ENCODE peak calls at places on chromosomes 6 and 20, in five cellular contexts. One of them, this sample, is unnamed.

GRCh38 chr20:50844430-50845100 is 49.7 kb downstream of the BCAS4 start:
- DNase-seq in ovary: no peak
- DNase-seq in trophoblast cell: no peak
- DNase-seq in astrocyte: peak; percentile 94
- DNase-seq in GM23338: no peak
- DNase-seq in this sample: no peak

GRCh38 chr6:28353981-28354676 is 4.4 kb downstream of the ZKSCAN3 start:
- DNase-seq in trophoblast cell: peak; percentile 69
- DNase-seq in astrocyte: peak; percentile 83
- DNase-seq in ovary: peak; percentile 73
- DNase-seq in GM23338: no peak
- DNase-seq in this sample: no peak

GRCh38 chr20:41499961-41500725 is 118.0 kb downstream of the CHD6 start:
- DNase-seq in trophoblast cell: peak; percentile 50
- DNase-seq in astrocyte: peak; percentile 19
- DNase-seq in GM23338: no peak
- DNase-seq in ovary: no peak
- DNase-seq in this sample: no peak

GRCh38 chr6:13767121-13767794 is 47.1 kb downstream of the MCUR1 start:
- DNase-seq in GM23338: peak; percentile 59
- DNase-seq in trophoblast cell: peak; percentile 13
- DNase-seq in ovary: peak; percentile 67
- DNase-seq in astrocyte: peak; percentile 32
- DNase-seq in this sample: no peak

GRCh38 chr20:4165984-4166725 is 150.8 kb upstream of the RNF24 start:
- DNase-seq in GM23338: no peak
- DNase-seq in astrocyte: no peak
- DNase-seq in trophoblast cell: no peak
- DNase-seq in ovary: no peak
- DNase-seq in this sample: no peak

GRCh38 chr20:9407805-9408421 is 106.5 kb upstream of the LAMP5 start:
- DNase-seq in trophoblast cell: peak; percentile 86
- DNase-seq in astrocyte: peak; percentile 50
- DNase-seq in GM23338: peak; percentile 79
- DNase-seq in ovary: peak; percentile 26
- DNase-seq in this sample: peak; percentile 64

GRCh38 chr6:41655706-41656668 is 17.7 kb downstream of the MDFI start:
- DNase-seq in ovary: no peak
- DNase-seq in astrocyte: peak; percentile 57
- DNase-seq in trophoblast cell: peak; percentile 54
- DNase-seq in GM23338: peak; percentile 34
- DNase-seq in this sample: no peak

GRCh38 chr6:128208851-128209580 is 308.2 kb upstream of the THEMIS start:
- DNase-seq in astrocyte: peak; percentile 69
- DNase-seq in GM23338: no peak
- DNase-seq in trophoblast cell: no peak
- DNase-seq in ovary: no peak
- DNase-seq in this sample: no peak

GRCh38 chr6:122401104-122401503 is 1.7 kb downstream of the HSF2 start:
- DNase-seq in GM23338: no peak
- DNase-seq in trophoblast cell: no peak
- DNase-seq in ovary: no peak
- DNase-seq in astrocyte: no peak
- DNase-seq in this sample: no peak

GRCh38 chr6:108903796-108904195 is 55.6 kb downstream of the ARMC2 start:
- DNase-seq in ovary: no peak
- DNase-seq in astrocyte: no peak
- DNase-seq in GM23338: no peak
- DNase-seq in trophoblast cell: no peak
- DNase-seq in this sample: no peak

GRCh38 chr6:108902389-108902792 is 54.2 kb downstream of the ARMC2 start:
- DNase-seq in GM23338: no peak
- DNase-seq in astrocyte: peak; percentile 35
- DNase-seq in trophoblast cell: no peak
- DNase-seq in ovary: no peak
- DNase-seq in this sample: no peak

DNA sequence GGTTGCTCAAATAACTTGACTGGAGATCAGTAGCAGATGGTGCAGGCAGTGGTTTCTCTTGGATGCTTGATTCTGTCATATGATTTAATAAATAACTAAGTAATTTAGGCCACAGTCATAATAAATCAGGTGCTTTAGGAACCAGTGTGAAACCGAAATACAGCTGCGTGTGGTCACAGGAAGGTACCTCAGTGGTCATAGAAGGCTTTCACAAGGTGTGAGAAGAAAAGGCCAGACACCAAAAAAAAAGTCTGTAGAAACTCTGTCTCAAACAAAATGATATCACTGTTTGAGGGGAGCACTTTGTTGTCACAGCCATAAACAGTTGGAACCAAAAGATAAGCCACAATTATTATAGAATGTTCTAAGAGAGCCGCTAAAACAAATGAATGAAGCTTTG is 56.5 kb downstream of the ARMC2 start:
- DNase-seq in astrocyte: no peak
- DNase-seq in ovary: no peak
- DNase-seq in GM23338: no peak
- DNase-seq in trophoblast cell: no peak
- DNase-seq in this sample: no peak
- H3K27ac ChIP-seq in astrocyte: no peak overlapping the region
- H3K27ac ChIP-seq in ovary: no peak overlapping the region
- H3K27ac ChIP-seq in GM23338: no peak overlapping the region
- H3K27ac ChIP-seq in trophoblast cell: no peak overlapping the region
- H3K27ac ChIP-seq in this sample: no peak overlapping the region

GRCh38 chr20:48649104-48649626 is 178.6 kb downstream of the PREX1 start:
- DNase-seq in ovary: no peak
- DNase-seq in trophoblast cell: no peak
- DNase-seq in astrocyte: no peak
- DNase-seq in GM23338: no peak
- DNase-seq in this sample: no peak
- H3K36me3 ChIP-seq in ovary: no peaks in the 10 kb centered on the region
- H3K36me3 ChIP-seq in trophoblast cell: peaks cover 2% of the 10 kb centered on the region
- H3K36me3 ChIP-seq in astrocyte: no peaks in the 10 kb centered on the region
- H3K36me3 ChIP-seq in GM23338: no peaks in the 10 kb centered on the region
- H3K36me3 ChIP-seq in this sample: no peaks in the 10 kb centered on the region

GRCh38 chr6:3137057-3137777 is 18.7 kb downstream of the BPHL start:
- DNase-seq in trophoblast cell: no peak
- DNase-seq in ovary: no peak
- DNase-seq in astrocyte: no peak
- DNase-seq in GM23338: no peak
- DNase-seq in this sample: no peak
- H3K27ac ChIP-seq in trophoblast cell: no peak overlapping the region
- H3K27ac ChIP-seq in ovary: no peak overlapping the region
- H3K27ac ChIP-seq in astrocyte: no peak overlapping the region
- H3K27ac ChIP-seq in GM23338: peak overlapping the region; percentile 39
- H3K27ac ChIP-seq in this sample: no peak overlapping the region

GRCh38 chr20:63718996-63719395 is 11.2 kb downstream of the ZGPAT start:
- DNase-seq in ovary: no peak
- DNase-seq in GM23338: no peak
- DNase-seq in astrocyte: no peak
- DNase-seq in trophoblast cell: no peak
- DNase-seq in this sample: no peak
- H3K36me3 ChIP-seq in ovary: no peaks in the 10 kb centered on the region
- H3K36me3 ChIP-seq in GM23338: peaks cover 11% of the 10 kb centered on the region
- H3K36me3 ChIP-seq in astrocyte: peaks cover 6% of the 10 kb centered on the region
- H3K36me3 ChIP-seq in trophoblast cell: peaks cover 41% of the 10 kb centered on the region
- H3K36me3 ChIP-seq in this sample: no peaks in the 10 kb centered on the region

GRCh38 chr6:157383471-157383870 is 2.5 kb downstream of the ZDHHC14 start:
- DNase-seq in trophoblast cell: no peak
- DNase-seq in GM23338: no peak
- DNase-seq in astrocyte: no peak
- DNase-seq in ovary: no peak
- DNase-seq in this sample: no peak
- H3K27ac ChIP-seq in trophoblast cell: no peak overlapping the region
- H3K27ac ChIP-seq in GM23338: no peak overlapping the region
- H3K27ac ChIP-seq in astrocyte: no peak overlapping the region
- H3K27ac ChIP-seq in ovary: no peak overlapping the region
- H3K27ac ChIP-seq in this sample: no peak overlapping the region

DNA sequence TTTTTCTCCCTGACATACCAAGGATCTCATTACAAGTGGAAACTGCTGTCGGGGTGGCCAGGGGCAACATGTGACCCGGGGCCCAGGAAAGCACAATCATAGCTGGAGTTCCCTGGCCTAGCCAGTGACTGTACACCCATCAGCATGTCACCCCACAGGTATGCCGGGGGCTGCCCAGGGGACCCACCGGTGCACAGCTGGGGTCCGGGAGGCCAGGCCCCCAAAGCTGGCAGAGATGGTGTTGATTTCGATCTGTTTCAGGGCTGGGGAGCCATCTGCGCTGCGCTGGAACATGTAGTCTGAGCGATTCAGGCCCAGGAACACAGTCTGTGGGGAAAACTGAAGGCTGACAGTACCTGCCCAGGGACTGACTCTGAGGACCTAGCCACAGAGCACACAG is 13.3 kb downstream of the GSS start:
- DNase-seq in astrocyte: no peak
- DNase-seq in trophoblast cell: no peak
- DNase-seq in GM23338: no peak
- DNase-seq in ovary: no peak
- DNase-seq in this sample: no peak
- H3K36me3 ChIP-seq in astrocyte: peaks cover 33% of the 10 kb centered on the region
- H3K36me3 ChIP-seq in trophoblast cell: peaks cover 33% of the 10 kb centered on the region
- H3K36me3 ChIP-seq in GM23338: peaks cover 7% of the 10 kb centered on the region
- H3K36me3 ChIP-seq in ovary: no peaks in the 10 kb centered on the region
- H3K36me3 ChIP-seq in this sample: peaks cover 6% of the 10 kb centered on the region

DNA sequence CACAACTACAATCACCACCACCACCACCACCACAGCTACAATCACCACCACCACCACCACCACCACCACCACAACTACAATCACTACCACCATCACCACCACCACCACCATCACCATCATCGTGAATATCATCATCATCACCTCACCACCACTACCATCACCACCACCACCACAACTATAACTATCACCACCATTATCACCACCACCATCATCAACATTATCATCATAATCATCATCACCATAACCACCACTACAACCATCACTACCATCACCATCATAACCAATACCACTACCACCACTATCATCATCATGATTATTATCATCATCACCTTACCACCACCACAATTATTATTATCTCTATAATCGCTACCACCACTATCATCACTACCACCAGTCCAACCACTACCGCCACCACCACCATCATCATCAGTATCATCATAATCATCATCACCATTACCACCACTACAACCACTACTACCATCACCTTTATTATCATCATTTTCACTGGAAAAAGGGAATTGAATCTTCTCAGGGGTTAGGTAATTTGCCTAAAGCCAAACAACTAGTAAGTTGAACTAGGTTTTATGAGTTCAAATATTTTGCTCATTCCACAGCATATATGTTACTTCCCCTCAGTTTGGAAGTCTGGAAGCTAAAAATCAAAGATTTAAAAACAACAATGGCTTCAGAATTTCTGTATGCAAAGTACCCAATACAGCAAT is 8.4 kb downstream of the RIPOR2 start:
- DNase-seq in trophoblast cell: peak; percentile 25
- DNase-seq in astrocyte: no peak
- DNase-seq in GM23338: no peak
- DNase-seq in ovary: no peak
- DNase-seq in this sample: no peak
- H3K27ac ChIP-seq in trophoblast cell: no peak overlapping the region
- H3K27ac ChIP-seq in astrocyte: peak overlapping the region; percentile 51
- H3K27ac ChIP-seq in GM23338: no peak overlapping the region
- H3K27ac ChIP-seq in ovary: no peak overlapping the region
- H3K27ac ChIP-seq in this sample: no peak overlapping the region